ENCODE peak calls at places on chromosomes 13 and 19, in eight cellular contexts. One of them, this sample, is unnamed.

GRCh38 chr19:54114340-54114826 is 1.1 kb downstream of the TFPT start:
- DNase-seq in mucosa of descending colon: peak
- DNase-seq in suprapubic skin: no peak
- DNase-seq in fibroblast of lung: peak
- DNase-seq in uterus: no peak
- DNase-seq in Peyer's patch: peak
- DNase-seq in psoas muscle: no peak
- DNase-seq in HL-60: peak
- DNase-seq in this sample: peak

GRCh38 chr13:76668141-76668540 is 218.1 kb downstream of the KCTD12 start:
- DNase-seq in fibroblast of lung: no peak
- DNase-seq in mucosa of descending colon: no peak
- DNase-seq in HL-60: no peak
- DNase-seq in Peyer's patch: no peak
- DNase-seq in psoas muscle: no peak
- DNase-seq in uterus: no peak
- DNase-seq in suprapubic skin: no peak
- DNase-seq in this sample: no peak

GRCh38 chr19:7418575-7418974 is 69.8 kb downstream of the ARHGEF18 start:
- DNase-seq in uterus: no peak
- DNase-seq in mucosa of descending colon: no peak
- DNase-seq in psoas muscle: no peak
- DNase-seq in fibroblast of lung: no peak
- DNase-seq in Peyer's patch: no peak
- DNase-seq in HL-60: no peak
- DNase-seq in suprapubic skin: no peak
- DNase-seq in this sample: no peak

GRCh38 chr13:73223372-73223781 is 164.6 kb downstream of the KLF5 start:
- DNase-seq in uterus: no peak
- DNase-seq in psoas muscle: no peak
- DNase-seq in Peyer's patch: no peak
- DNase-seq in HL-60: no peak
- DNase-seq in mucosa of descending colon: no peak
- DNase-seq in suprapubic skin: no peak
- DNase-seq in fibroblast of lung: no peak
- DNase-seq in this sample: no peak

GRCh38 chr19:5364674-5365073 is 24.1 kb upstream of the PTPRS start:
- DNase-seq in Peyer's patch: no peak
- DNase-seq in uterus: no peak
- DNase-seq in suprapubic skin: no peak
- DNase-seq in mucosa of descending colon: no peak
- DNase-seq in psoas muscle: no peak
- DNase-seq in HL-60: no peak
- DNase-seq in fibroblast of lung: no peak
- DNase-seq in this sample: no peak

GRCh38 chr13:46655727-46656180 is 102.8 kb downstream of the LRCH1 start:
- DNase-seq in suprapubic skin: no peak
- DNase-seq in mucosa of descending colon: no peak
- DNase-seq in uterus: no peak
- DNase-seq in fibroblast of lung: peak
- DNase-seq in Peyer's patch: no peak
- DNase-seq in psoas muscle: no peak
- DNase-seq in HL-60: no peak
- DNase-seq in this sample: peak

GRCh38 chr19:56617531-56617930 is 22.4 kb downstream of the ZNF71 start:
- DNase-seq in HL-60: no peak
- DNase-seq in psoas muscle: no peak
- DNase-seq in Peyer's patch: no peak
- DNase-seq in uterus: no peak
- DNase-seq in suprapubic skin: no peak
- DNase-seq in fibroblast of lung: no peak
- DNase-seq in mucosa of descending colon: no peak
- DNase-seq in this sample: no peak

GRCh38 chr13:20550799-20551198 is 16.2 kb upstream of the IFT88 start:
- DNase-seq in HL-60: no peak
- DNase-seq in psoas muscle: no peak
- DNase-seq in uterus: no peak
- DNase-seq in fibroblast of lung: no peak
- DNase-seq in suprapubic skin: no peak
- DNase-seq in mucosa of descending colon: no peak
- DNase-seq in Peyer's patch: no peak
- DNase-seq in this sample: no peak

GRCh38 chr13:52449323-52450011 is 967 bp downstream of the VPS36 start:
- DNase-seq in mucosa of descending colon: no peak
- DNase-seq in psoas muscle: no peak
- DNase-seq in suprapubic skin: no peak
- DNase-seq in HL-60: no peak
- DNase-seq in uterus: no peak
- DNase-seq in fibroblast of lung: no peak
- DNase-seq in Peyer's patch: no peak
- DNase-seq in this sample: no peak

DNA sequence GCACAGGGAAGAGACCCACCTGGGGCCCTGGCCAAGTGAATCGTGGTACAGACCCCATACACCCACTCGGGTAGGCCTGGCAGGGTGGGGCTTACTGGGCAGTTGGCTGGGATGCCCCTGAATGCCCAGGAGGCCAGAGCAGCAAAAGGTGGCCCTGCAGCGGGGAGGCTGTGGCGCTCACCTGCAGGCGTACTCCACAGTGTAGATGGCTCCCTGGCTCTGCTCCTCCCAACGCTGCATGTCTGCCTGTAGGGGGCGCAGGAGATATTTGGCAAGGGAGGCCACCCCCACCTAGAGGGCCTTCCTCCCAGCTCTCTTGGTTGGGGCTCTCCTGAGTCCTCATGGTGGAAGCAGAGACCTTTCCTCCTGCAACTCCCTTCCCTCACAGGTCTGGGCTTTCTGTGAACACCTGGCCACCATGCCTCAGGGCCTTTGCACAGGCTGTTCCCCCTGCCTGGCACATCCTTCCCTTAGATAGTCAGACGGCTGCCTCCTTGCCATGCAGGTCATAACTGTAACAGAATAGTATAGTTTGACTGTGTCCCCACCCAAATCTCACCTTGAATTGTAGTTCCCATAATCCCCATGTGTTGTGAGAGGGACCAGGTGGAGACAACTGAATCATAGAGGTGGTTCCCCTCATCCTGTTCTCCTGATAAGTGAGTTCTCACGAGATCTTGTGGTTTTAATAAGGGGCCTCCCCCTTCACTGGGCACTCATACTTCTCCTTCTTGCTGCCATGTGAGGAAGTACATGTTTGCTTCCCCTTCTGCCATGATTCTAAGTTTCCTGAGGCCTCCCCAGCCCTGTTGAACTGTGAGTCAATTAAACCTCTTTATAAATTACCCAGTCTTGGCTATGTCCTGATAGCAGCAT is 5.9 kb downstream of the BORCS8 start:
- DNase-seq in HL-60: peak
- DNase-seq in psoas muscle: no peak
- DNase-seq in mucosa of descending colon: peak
- DNase-seq in uterus: no peak
- DNase-seq in Peyer's patch: peak
- DNase-seq in fibroblast of lung: peak
- DNase-seq in suprapubic skin: no peak
- DNase-seq in this sample: peak
- TF ChIP-seq CTCF in HL-60: no peak
- TF ChIP-seq CTCF in psoas muscle: peak
- TF ChIP-seq CTCF in mucosa of descending colon: peak
- TF ChIP-seq CTCF in uterus: peak
- TF ChIP-seq CTCF in Peyer's patch: peak
- TF ChIP-seq CTCF in fibroblast of lung: peak
- TF ChIP-seq CTCF in suprapubic skin: peak
- TF ChIP-seq CTCF in this sample: peak

DNA sequence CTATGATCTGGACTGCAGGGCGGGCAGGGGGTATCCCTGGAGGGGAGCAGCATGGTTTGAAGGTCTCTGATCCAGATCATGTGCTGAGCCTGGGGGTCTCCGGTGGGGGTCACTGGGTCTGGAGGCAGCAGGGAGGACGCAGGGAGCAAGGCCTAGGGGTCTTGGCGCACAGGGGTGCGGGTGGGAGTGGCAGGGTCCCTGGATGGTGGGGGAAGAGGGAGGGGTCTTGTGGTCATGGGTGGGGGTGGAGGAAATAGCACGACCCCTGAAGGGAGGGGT is 1.9 kb downstream of the BTBD2 start:
- DNase-seq in fibroblast of lung: no peak
- DNase-seq in mucosa of descending colon: no peak
- DNase-seq in uterus: no peak
- DNase-seq in Peyer's patch: no peak
- DNase-seq in psoas muscle: no peak
- DNase-seq in HL-60: no peak
- DNase-seq in suprapubic skin: no peak
- DNase-seq in this sample: no peak
- H3K4me3 ChIP-seq in fibroblast of lung: no peak
- H3K4me3 ChIP-seq in mucosa of descending colon: no peak
- H3K4me3 ChIP-seq in uterus: no peak
- H3K4me3 ChIP-seq in Peyer's patch: no peak
- H3K4me3 ChIP-seq in psoas muscle: no peak
- H3K4me3 ChIP-seq in HL-60: no peak
- H3K4me3 ChIP-seq in suprapubic skin: no peak
- H3K4me3 ChIP-seq in this sample: no peak

GRCh38 chr19:15320118-15320517 is 12.2 kb downstream of the BRD4 start:
- DNase-seq in fibroblast of lung: peak
- DNase-seq in suprapubic skin: no peak
- DNase-seq in uterus: no peak
- DNase-seq in Peyer's patch: no peak
- DNase-seq in HL-60: no peak
- DNase-seq in mucosa of descending colon: no peak
- DNase-seq in psoas muscle: no peak
- DNase-seq in this sample: no peak
- TF ChIP-seq CTCF in fibroblast of lung: no peak
- TF ChIP-seq CTCF in suprapubic skin: no peak
- TF ChIP-seq CTCF in uterus: no peak
- TF ChIP-seq CTCF in Peyer's patch: no peak
- TF ChIP-seq CTCF in HL-60: no peak
- TF ChIP-seq CTCF in mucosa of descending colon: no peak
- TF ChIP-seq CTCF in psoas muscle: no peak
- TF ChIP-seq CTCF in this sample: no peak

DNA sequence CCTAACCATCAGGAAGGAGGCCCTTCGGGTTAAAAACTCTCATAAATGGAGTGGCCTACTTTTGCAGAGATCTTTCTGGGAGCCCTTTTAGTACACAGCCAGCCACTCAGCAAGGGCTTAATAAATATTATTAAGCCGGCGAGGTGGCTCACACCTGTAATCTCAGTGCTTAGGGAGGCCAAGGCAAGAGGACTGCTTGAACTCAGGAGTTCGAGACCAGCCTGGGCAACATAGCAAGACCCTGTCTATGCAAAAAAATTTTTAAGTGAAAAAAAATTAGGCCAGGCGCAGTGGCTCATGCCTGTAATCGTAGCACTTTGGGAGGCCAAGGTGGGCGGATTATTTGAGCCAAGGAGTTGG is 810 bp upstream of the KANK2 start:
- DNase-seq in psoas muscle: no peak
- DNase-seq in uterus: no peak
- DNase-seq in fibroblast of lung: no peak
- DNase-seq in mucosa of descending colon: no peak
- DNase-seq in suprapubic skin: no peak
- DNase-seq in HL-60: no peak
- DNase-seq in Peyer's patch: no peak
- DNase-seq in this sample: no peak
- H3K4me3 ChIP-seq in psoas muscle: peak
- H3K4me3 ChIP-seq in uterus: no peak
- H3K4me3 ChIP-seq in fibroblast of lung: no peak
- H3K4me3 ChIP-seq in mucosa of descending colon: no peak
- H3K4me3 ChIP-seq in suprapubic skin: peak
- H3K4me3 ChIP-seq in HL-60: peak
- H3K4me3 ChIP-seq in Peyer's patch: peak
- H3K4me3 ChIP-seq in this sample: peak

DNA sequence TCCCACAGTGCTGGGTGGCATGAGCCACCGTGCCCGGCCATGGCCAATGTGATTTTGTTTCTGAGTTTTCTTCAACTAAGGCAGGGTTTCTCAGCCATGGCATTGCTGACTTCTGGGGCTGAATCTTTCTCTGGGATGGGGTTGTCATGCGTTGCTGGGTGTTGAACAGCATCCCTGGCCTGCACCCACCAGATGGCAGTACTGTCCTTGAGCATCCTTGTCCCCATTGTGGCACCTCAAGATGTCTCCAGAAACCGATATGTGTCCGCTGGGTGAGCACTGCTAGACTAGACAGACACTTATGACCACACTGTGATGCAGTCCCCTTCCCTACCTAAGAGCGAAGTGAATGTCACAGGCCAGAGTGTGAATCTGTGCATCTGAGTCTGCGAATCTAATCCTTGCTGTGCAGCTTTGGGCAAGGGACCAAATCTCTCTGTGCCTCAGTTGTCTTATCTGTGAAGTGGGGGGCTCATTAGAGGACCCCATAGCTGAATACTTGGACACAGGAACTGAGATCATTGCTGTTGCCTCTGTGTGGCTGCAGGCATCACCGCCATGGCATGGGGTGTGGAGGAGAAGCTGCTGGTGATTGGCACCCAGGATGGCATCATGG is 50.3 kb upstream of the SIN3B start:
- DNase-seq in fibroblast of lung: peak
- DNase-seq in suprapubic skin: no peak
- DNase-seq in mucosa of descending colon: peak
- DNase-seq in HL-60: peak
- DNase-seq in Peyer's patch: peak
- DNase-seq in uterus: peak
- DNase-seq in psoas muscle: peak
- DNase-seq in this sample: peak
- TF ChIP-seq CTCF in fibroblast of lung: peak
- TF ChIP-seq CTCF in suprapubic skin: peak
- TF ChIP-seq CTCF in mucosa of descending colon: no peak
- TF ChIP-seq CTCF in HL-60: peak
- TF ChIP-seq CTCF in Peyer's patch: peak
- TF ChIP-seq CTCF in uterus: peak
- TF ChIP-seq CTCF in psoas muscle: peak
- TF ChIP-seq CTCF in this sample: peak

GRCh38 chr13:114033541-114034315 is 59.9 kb upstream of the C13orf46 start:
- DNase-seq in suprapubic skin: no peak
- DNase-seq in mucosa of descending colon: no peak
- DNase-seq in uterus: no peak
- DNase-seq in psoas muscle: no peak
- DNase-seq in fibroblast of lung: no peak
- DNase-seq in HL-60: no peak
- DNase-seq in Peyer's patch: no peak
- DNase-seq in this sample: no peak
- H3K4me3 ChIP-seq in suprapubic skin: peak
- H3K4me3 ChIP-seq in mucosa of descending colon: no peak
- H3K4me3 ChIP-seq in uterus: no peak
- H3K4me3 ChIP-seq in psoas muscle: no peak
- H3K4me3 ChIP-seq in fibroblast of lung: no peak
- H3K4me3 ChIP-seq in HL-60: no peak
- H3K4me3 ChIP-seq in Peyer's patch: no peak
- H3K4me3 ChIP-seq in this sample: no peak